ENCODE peak calls at places on chromosomes 11 and 22, in six cellular contexts. R is SK-N-MC, V is GM23338, B is mammary epithelial cell, U is K562, F is neural progenitor cell. K is an unnamed sample.

GRCh38 chr22:27295071-27295470 is 506.5 kb downstream of the MN1 start:
- DNase-seq in R (no peak), V (no peak), B (peak; percentile 19), U (no peak), F (no peak), K (no peak)

GRCh38 chr11:76159983-76160661 is 46.2 kb downstream of the WNT11 start:
- DNase-seq in R (no peak), V (no peak), B (no peak), U (no peak), F (no peak), K (no peak)

GRCh38 chr11:68528630-68529029 is 68.1 kb downstream of the PPP6R3 start:
- DNase-seq in R (no peak), V (no peak), B (no peak), U (no peak), F (no peak), K (no peak)

GRCh38 chr11:78465169-78465942 is 47.7 kb upstream of the GAB2 start:
- DNase-seq in R (no peak), V (no peak), B (no peak), U (no peak), F (no peak), K (no peak)

GRCh38 chr11:117412176-117412575 is 84.5 kb downstream of the CEP164 start:
- DNase-seq in R (no peak), V (no peak), B (no peak), U (no peak), F (no peak), K (no peak)

GRCh38 chr22:17875156-17875555 is 100.9 kb upstream of the BID start:
- DNase-seq in R (no peak), V (no peak), B (no peak), U (no peak), F (no peak), K (no peak)

GRCh38 chr11:63939351-63939920 is 634 bp downstream of the NAA40 start:
- DNase-seq in R (no peak), V (peak; percentile 62), B (peak; percentile 28), U (peak; percentile 44), F (no peak), K (peak; percentile 31)

GRCh38 chr11:46367916-46368267 is 13.6 kb upstream of the MDK start:
- DNase-seq in R (no peak), V (no peak), B (no peak), U (no peak), F (no peak), K (no peak)

GRCh38 chr11:34242037-34242625 is 115.7 kb downstream of the ABTB2 start:
- DNase-seq in R (no peak), V (no peak), B (peak; percentile 41), U (peak; percentile 90), F (no peak), K (no peak)

GRCh38 chr11:130085671-130086070 is 16.0 kb downstream of the APLP2 start:
- DNase-seq in R (no peak), V (no peak), B (no peak), U (no peak), F (no peak), K (no peak)

GRCh38 chr11:102118937-102119336 is 8.7 kb downstream of the YAP1 start:
- DNase-seq in R (no peak), V (peak; percentile 46), B (no peak), U (no peak), F (peak; percentile 74), K (no peak)

GRCh38 chr22:42684462-42685195 is 35.4 kb upstream of the CYB5R3 start:
- DNase-seq in R (no peak), V (no peak), B (no peak), U (no peak), F (no peak), K (no peak)

GRCh38 chr11:126518996-126519351 is 163.5 kb downstream of the ST3GAL4 start:
- DNase-seq in R (no peak), V (no peak), B (no peak), U (no peak), F (no peak), K (no peak)

DNA sequence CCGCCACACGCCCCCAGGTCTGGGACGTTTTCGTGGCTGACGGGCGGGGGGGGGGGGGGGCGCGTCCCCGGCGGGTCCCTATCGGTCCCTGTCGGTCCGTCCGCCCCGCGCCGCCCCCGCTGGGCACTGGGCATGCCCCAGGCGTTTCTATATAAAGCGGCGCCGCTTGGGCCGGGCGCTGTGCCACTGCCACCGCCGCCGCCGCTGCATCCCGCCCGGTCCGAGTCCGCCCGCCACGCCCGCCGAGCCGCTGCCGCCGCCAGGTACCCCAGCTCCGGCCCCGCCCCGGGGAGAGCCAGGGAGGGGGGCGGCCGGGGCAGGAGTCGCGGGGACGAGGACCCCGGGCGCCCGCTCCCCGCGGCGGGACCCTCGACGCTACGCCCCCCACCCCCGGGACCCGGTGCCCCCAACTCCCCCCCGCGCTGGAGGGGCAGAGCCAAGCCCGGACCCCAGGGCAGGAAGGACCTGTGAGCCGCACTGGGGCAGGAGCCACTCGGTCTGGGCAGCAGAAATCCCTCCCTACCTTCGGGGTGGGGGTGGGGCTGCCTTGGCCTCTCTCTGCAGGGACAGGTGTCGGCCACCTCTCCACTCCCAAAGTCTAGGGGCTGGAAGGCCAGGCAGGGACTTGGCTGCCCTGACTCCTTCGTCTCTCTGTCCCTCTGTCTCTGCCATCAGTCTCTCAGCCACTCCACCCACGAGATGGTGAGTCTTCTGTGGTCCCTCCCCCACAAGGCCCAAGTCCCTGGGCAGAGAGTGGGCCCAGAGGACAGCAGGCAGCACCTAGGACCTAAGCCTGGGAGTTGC is at the start of gene CARNS1:
- DNase-seq in R (no peak), V (peak; percentile 69), B (no peak), U (no peak), F (peak; percentile 38), K (no peak)
- TF ChIP-seq EZH2 in R (no peak), V (no peak), B (no peak), U (no peak), F (no peak), K (no peak)

DNA sequence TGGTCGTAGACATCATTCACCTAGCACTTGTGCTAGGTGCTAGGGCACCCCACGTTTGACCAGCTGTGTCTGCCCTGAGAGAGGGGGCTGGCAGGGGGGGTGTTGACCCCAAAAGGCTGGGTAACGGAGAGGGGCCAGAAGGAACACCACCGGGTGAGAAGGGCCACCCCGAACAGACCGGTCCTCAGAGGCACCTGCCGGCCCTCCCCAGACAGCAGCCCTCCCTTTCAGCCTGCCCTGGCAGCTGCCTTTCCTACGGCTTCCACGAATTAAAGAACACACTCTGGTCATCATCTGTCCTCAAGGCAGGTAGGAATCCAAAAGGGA is 977 bp upstream of the KCNJ5 start:
- DNase-seq in R (no peak), V (no peak), B (no peak), U (no peak), F (no peak), K (no peak)
- TF ChIP-seq EZH2 in R (no peak), V (no peak), B (no peak), U (no peak), F (no peak), K (no peak)

GRCh38 chr11:2220173-2220771 is 48.7 kb upstream of the TH start:
- DNase-seq in R (no peak), V (no peak), B (no peak), U (no peak), F (no peak), K (no peak)
- TF ChIP-seq EZH2 in R (no peak), V (no peak), B (no peak), U (no peak), F (no peak), K (no peak)

DNA sequence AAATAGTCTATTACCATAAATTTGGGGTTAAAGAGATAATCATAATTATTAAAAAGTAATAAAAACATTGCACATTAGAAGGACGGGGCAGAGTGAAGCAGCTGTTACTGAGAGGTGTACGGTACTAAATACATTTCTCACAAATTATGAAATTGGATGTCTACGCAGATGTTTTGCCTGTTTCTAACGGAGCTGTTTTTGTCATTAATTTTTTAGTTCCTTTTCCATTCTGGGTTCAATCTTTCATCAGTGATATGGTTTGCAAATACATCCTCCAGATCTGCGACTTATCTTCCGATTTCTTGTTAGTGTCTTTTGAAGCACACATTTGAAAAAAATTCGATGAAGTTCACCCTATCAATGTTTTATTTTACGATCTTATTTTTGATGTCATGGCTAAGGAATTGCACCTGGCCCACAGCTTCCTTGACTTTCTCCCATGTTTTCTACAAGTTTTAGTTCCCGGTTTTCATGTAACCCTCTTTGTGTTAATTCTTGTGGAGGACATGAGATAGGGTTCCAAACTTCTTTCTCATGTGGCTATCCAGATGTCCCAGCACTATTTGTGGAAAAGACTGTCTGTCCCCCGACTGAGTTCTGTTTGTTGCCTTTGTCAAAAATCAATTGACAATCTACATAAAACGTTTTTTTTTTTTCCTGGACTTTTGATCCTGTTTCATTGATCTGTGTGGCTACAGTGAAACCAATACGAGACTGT is 21.3 kb upstream of the KRTAP5-6 start:
- DNase-seq in R (no peak), V (no peak), B (no peak), U (no peak), F (no peak), K (no peak)
- TF ChIP-seq EZH2 in R (no peak), V (no peak), B (no peak), U (no peak), F (no peak), K (no peak)

DNA sequence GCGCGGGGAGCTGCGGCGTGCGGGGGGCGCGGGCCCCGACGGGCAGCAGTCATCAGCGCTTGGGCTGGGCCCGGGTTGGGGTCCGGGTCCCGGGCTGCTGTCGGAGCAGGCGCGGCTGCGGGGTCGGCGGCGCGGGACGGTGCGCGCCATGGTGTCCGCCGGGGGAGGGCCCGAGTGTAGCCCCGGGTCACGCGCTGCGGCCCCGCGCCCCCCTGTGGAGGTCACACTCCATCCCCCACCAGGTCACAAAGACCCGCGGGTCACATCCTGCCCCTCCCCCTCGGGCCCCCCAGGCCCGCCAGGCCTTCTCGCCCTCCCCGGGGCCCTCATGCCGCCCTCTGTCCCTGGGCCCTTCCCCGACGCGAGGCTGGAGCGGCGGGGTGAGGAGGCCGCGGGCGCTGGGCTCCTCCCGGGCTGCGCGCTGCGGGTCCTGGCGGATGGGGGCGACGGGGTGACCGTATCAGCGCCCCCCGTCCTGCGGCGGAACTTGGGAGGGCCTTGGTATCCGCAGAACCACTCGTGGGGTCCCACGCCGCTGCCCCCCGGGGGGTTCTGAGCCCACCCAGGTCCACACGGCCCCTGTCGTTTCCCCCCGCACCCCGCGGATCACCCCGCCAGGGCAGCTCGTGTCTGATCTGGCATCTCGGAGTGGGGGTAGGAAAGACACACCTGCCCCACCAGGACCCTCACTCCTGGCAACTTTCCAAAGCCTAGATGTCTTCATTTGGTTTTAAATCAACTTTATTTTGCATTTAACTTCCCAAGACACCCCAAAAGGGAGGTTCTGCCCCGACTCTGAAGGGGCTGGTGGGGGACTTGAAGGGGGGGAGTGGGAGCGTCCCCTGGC is 463 bp upstream of the TTLL8 start:
- DNase-seq in R (no peak), V (no peak), B (no peak), U (no peak), F (peak; percentile 43), K (no peak)
- TF ChIP-seq EZH2 in R (no peak), V (peak; percentile 3), B (no peak), U (no peak), F (peak; percentile 87), K (peak; percentile 98)

DNA sequence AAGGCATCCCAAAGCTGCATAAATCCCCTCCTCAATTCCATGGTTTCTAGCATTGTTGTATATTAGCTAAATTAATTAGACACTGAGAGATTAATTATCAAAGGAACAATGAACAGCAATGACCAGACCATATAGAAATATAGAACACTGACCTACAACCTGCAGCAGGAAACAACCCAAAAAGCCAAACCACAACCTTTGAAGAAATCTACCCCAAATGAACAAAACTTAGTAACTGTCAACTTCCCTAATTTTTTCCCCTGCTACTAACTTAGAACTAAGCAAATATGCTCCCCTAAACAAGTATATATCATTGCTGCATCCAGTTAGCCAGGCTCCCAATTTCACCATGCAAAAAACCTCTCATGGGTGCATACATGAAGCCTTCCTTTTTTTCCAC is 268.0 kb upstream of the ANO3 start:
- DNase-seq in R (no peak), V (no peak), B (no peak), U (no peak), F (no peak), K (no peak)
- TF ChIP-seq EZH2 in R (no peak), V (no peak), B (no peak), U (no peak), F (no peak), K (no peak)